ENCODE peak calls at places on chromosomes 6 and 20, in seven cellular contexts. T, X, H, K, Q, S and C are unnamed samples.

GRCh38 chr6:101527467-101527866 is 134.0 kb downstream of the GRIK2 start:
- DNase-seq in Q (no peak), X (no peak), H (no peak), T (no peak), K (no peak), S (no peak), C (no peak)

GRCh38 chr6:13952101-13952500 is 27.3 kb downstream of the RNF182 start:
- DNase-seq in X (no peak), K (no peak), H (no peak), S (no peak), Q (no peak), T (no peak), C (no peak)

GRCh38 chr20:32135983-32136515 is 26.5 kb downstream of the TM9SF4 start:
- DNase-seq in X (no peak), S (no peak), K (no peak), H (no peak), Q (no peak), T (no peak), C (no peak)

GRCh38 chr6:8026800-8027199 is 37.4 kb downstream of the BLOC1S5 start:
- DNase-seq in K (no peak), H (no peak), T (no peak), X (no peak), S (no peak), Q (no peak), C (no peak)

GRCh38 chr6:125252891-125253290 is 48.9 kb downstream of the HDDC2 start:
- DNase-seq in T (no peak), X (no peak), S (no peak), H (no peak), K (no peak), Q (peak; percentile 19), C (no peak)

GRCh38 chr6:107491791-107492674 is 2.1 kb downstream of the SOBP start:
- DNase-seq in H (no peak), T (peak; percentile 55), Q (peak; percentile 71), X (no peak), S (no peak), K (no peak), C (no peak)

GRCh38 chr6:156013155-156013554 is 557.5 kb upstream of the NOX3 start:
- DNase-seq in K (no peak), X (no peak), Q (no peak), T (no peak), S (no peak), H (no peak), C (no peak)

GRCh38 chr20:32582659-32583580 is 2.2 kb downstream of the NOL4L start:
- DNase-seq in X (no peak), T (no peak), H (no peak), S (peak; percentile 51), Q (no peak), K (peak; percentile 72), C (no peak)

GRCh38 chr20:19922716-19923115 is 94.4 kb upstream of the NAA20 start:
- DNase-seq in X (no peak), K (no peak), S (no peak), H (no peak), T (no peak), Q (no peak), C (no peak)

GRCh38 chr6:86715676-86716075 is 221.7 kb upstream of the HTR1E start:
- DNase-seq in S (no peak), T (no peak), Q (no peak), K (no peak), X (no peak), H (no peak), C (no peak)

GRCh38 chr6:45685076-45685475 is 307.3 kb upstream of the SUPT3H start:
- DNase-seq in K (no peak), T (no peak), X (no peak), S (no peak), Q (peak; percentile 24), H (no peak), C (no peak)

GRCh38 chr6:14077193-14077853 is 40.2 kb upstream of the CD83 start:
- DNase-seq in Q (no peak), X (no peak), T (no peak), H (no peak), K (no peak), S (no peak), C (no peak)

GRCh38 chr6:63527658-63528514 is 44.4 kb upstream of the LOC128125822 start:
- DNase-seq in T (no peak), Q (peak; percentile 99), H (no peak), S (no peak), K (no peak), X (no peak), C (no peak)

GRCh38 chr20:891121-892080 is 24.7 kb downstream of the ANGPT4 start:
- DNase-seq in K (no peak), Q (no peak), S (no peak), X (no peak), H (no peak), T (peak; percentile 88), C (peak; percentile 80)

GRCh38 chr6:156902782-156903181 is 125.6 kb downstream of the ARID1B start:
- DNase-seq in T (no peak), X (no peak), S (no peak), H (no peak), Q (no peak), K (no peak), C (no peak)

GRCh38 chr20:44427804-44428173 is 47.9 kb upstream of the TTPAL start:
- DNase-seq in T (no peak), X (no peak), H (no peak), Q (no peak), K (no peak), S (no peak), C (no peak)

GRCh38 chr6:31453259-31453658 is 44.7 kb upstream of the MICB start:
- DNase-seq in T (no peak), X (no peak), H (no peak), S (no peak), Q (no peak), K (no peak), C (no peak)

GRCh38 chr20:34415079-34415478 is 52.0 kb downstream of the ITCH start:
- DNase-seq in X (no peak), K (no peak), H (no peak), S (no peak), Q (no peak), T (no peak), C (no peak)

GRCh38 chr6:10210052-10210451 is 204.8 kb downstream of the TFAP2A start:
- DNase-seq in T (peak; percentile 33), Q (no peak), K (no peak), X (no peak), H (no peak), S (no peak), C (no peak)

GRCh38 chr6:68679399-68679798 is 44.3 kb downstream of the ADGRB3 start:
- DNase-seq in H (no peak), S (no peak), K (no peak), Q (no peak), T (no peak), X (no peak), C (no peak)

GRCh38 chr6:158002249-158002950 is 20.7 kb downstream of the SYNJ2 start:
- DNase-seq in K (no peak), Q (no peak), T (no peak), H (no peak), X (no peak), S (no peak), C (no peak)

GRCh38 chr6:131910219-131910589 is 41.0 kb downstream of the CCN2 start:
- DNase-seq in T (no peak), Q (no peak), S (no peak), H (no peak), X (no peak), K (no peak), C (no peak)

GRCh38 chr20:17612287-17612974 is 42.6 kb downstream of the DSTN start:
- DNase-seq in X (no peak), Q (peak; percentile 62), T (peak; percentile 47), S (no peak), K (peak; percentile 49), H (peak; percentile 65), C (no peak)

GRCh38 chr20:17610566-17611289 is 40.9 kb downstream of the DSTN start:
- DNase-seq in Q (no peak), T (peak; percentile 23), H (peak; percentile 69), K (no peak), X (peak; percentile 42), S (no peak), C (no peak)

GRCh38 chr20:17611540-17612286 is 41.8 kb downstream of the DSTN start:
- DNase-seq in T (peak; percentile 35), X (no peak), S (no peak), H (peak; percentile 59), Q (no peak), K (peak; percentile 70), C (no peak)

GRCh38 chr20:17609978-17610377 is 40.1 kb downstream of the DSTN start:
- DNase-seq in K (peak; percentile 43), S (no peak), Q (no peak), H (no peak), X (no peak), T (peak; percentile 8), C (no peak)

GRCh38 chr20:17611290-17611539 is 41.3 kb downstream of the DSTN start:
- DNase-seq in T (peak; percentile 19), K (no peak), Q (no peak), X (no peak), S (peak; percentile 52), H (peak; percentile 70), C (no peak)
- TF ChIP-seq CTCF in T (no peak), K (no peak), Q (peak; percentile 49), X (peak; percentile 36), S (no peak), H (no peak), C (no peak)

GRCh38 chr6:75504902-75505233 is 11.3 kb upstream of the FILIP1 start:
- DNase-seq in T (peak; percentile 49), H (no peak), K (no peak), X (no peak), S (no peak), Q (no peak), C (no peak)
- TF ChIP-seq CTCF in T (peak; percentile 39), H (no peak), K (peak; percentile 19), X (no peak), S (no peak), Q (no peak), C (no peak)

GRCh38 chr20:62362991-62363919 is 3.9 kb downstream of the LAMA5 start:
- DNase-seq in S (no peak), Q (no peak), H (no peak), X (no peak), K (peak; percentile 62), T (no peak), C (no peak)
- TF ChIP-seq CTCF in S (no peak), Q (peak; percentile 19), H (no peak), X (no peak), K (peak; percentile 11), T (peak; percentile 15), C (no peak)

GRCh38 chr6:111416529-111416928 is 66.5 kb downstream of the REV3L start:
- DNase-seq in T (no peak), X (no peak), H (no peak), Q (no peak), S (no peak), K (no peak), C (no peak)

GRCh38 chr6:111423055-111423633 is 59.9 kb downstream of the REV3L start:
- DNase-seq in S (no peak), H (no peak), Q (peak; percentile 29), T (no peak), X (no peak), K (no peak), C (no peak)

GRCh38 chr6:111417181-111417585 is 65.8 kb downstream of the REV3L start:
- DNase-seq in X (no peak), Q (peak; percentile 25), K (no peak), S (no peak), T (no peak), H (no peak), C (no peak)

GRCh38 chr6:111417946-111418345 is 65.1 kb downstream of the REV3L start:
- DNase-seq in Q (no peak), S (no peak), K (no peak), H (no peak), X (no peak), T (no peak), C (no peak)

GRCh38 chr6:111418971-111419693 is 63.9 kb downstream of the REV3L start:
- DNase-seq in S (no peak), T (no peak), H (no peak), X (no peak), K (no peak), Q (peak; percentile 76), C (no peak)
- TF ChIP-seq CTCF in S (no peak), T (no peak), H (no peak), X (no peak), K (no peak), Q (no peak), C (no peak)